ENCODE peak calls at places on chromosomes 3 and 15, in eight cellular contexts. S, C, Y, G, P, R, T and O are unnamed samples. For H3K4me1, the result is how much of the 10 kb centered on the place peaks cover.

GRCh38 chr15:40755821-40756220 is 767 bp upstream of the RMDN3 start:
- DNase-seq in S (no peak), C (no peak), Y (no peak), G (no peak), P (no peak), R (no peak), T (no peak), O (no peak)

GRCh38 chr3:125134952-125135351 is 77.6 kb downstream of the SLC12A8 start:
- DNase-seq in S (no peak), C (no peak), Y (no peak), G (no peak), P (no peak), R (peak), T (no peak), O (no peak)

GRCh38 chr3:170560717-170561382 is 25.0 kb downstream of the SLC7A14 start:
- DNase-seq in S (no peak), C (no peak), Y (no peak), G (no peak), P (no peak), R (no peak), T (no peak), O (no peak)

GRCh38 chr15:37289109-37289765 is 188.9 kb upstream of the MEIS2 start:
- DNase-seq in S (no peak), C (no peak), Y (no peak), G (no peak), P (peak), R (peak), T (no peak), O (no peak)

GRCh38 chr3:171556574-171557145 is 96.5 kb upstream of the TNIK start:
- DNase-seq in S (no peak), C (no peak), Y (peak), G (no peak), P (peak), R (no peak), T (no peak), O (no peak)

GRCh38 chr15:89017370-89018066 is 70.7 kb upstream of the ABHD2 start:
- DNase-seq in S (peak), C (peak), Y (peak), G (peak), P (peak), R (peak), T (peak), O (peak)

GRCh38 chr15:88661766-88662556 is 23.1 kb downstream of the ISG20 start:
- DNase-seq in S (peak), C (no peak), Y (peak), G (no peak), P (no peak), R (no peak), T (no peak), O (no peak)

GRCh38 chr15:85354432-85354831 is 26.0 kb upstream of the AKAP13 start:
- DNase-seq in S (no peak), C (no peak), Y (no peak), G (peak), P (no peak), R (no peak), T (peak), O (no peak)

GRCh38 chr3:172692751-172693310 is 18.0 kb downstream of the NCEH1 start:
- DNase-seq in S (no peak), C (no peak), Y (no peak), G (no peak), P (no peak), R (no peak), T (no peak), O (no peak)

GRCh38 chr3:180802837-180803236 is 109.6 kb upstream of the FXR1 start:
- DNase-seq in S (no peak), C (no peak), Y (no peak), G (no peak), P (peak), R (no peak), T (no peak), O (no peak)

GRCh38 chr15:85457392-85457968 is 77.1 kb downstream of the AKAP13 start:
- DNase-seq in S (no peak), C (no peak), Y (no peak), G (no peak), P (no peak), R (no peak), T (no peak), O (no peak)

GRCh38 chr15:89441295-89441762 is 55.1 kb downstream of the RHCG start:
- DNase-seq in S (no peak), C (no peak), Y (no peak), G (no peak), P (no peak), R (no peak), T (no peak), O (no peak)

GRCh38 chr3:100536093-100536492 is 43.7 kb downstream of the TMEM45A start:
- DNase-seq in S (no peak), C (no peak), Y (no peak), G (no peak), P (no peak), R (no peak), T (no peak), O (no peak)

GRCh38 chr3:146019508-146019907 is 141.5 kb downstream of the PLOD2 start:
- DNase-seq in S (no peak), C (no peak), Y (no peak), G (no peak), P (no peak), R (no peak), T (no peak), O (no peak)

GRCh38 chr3:188007897-188008296 is 146.1 kb upstream of the LPP start:
- DNase-seq in S (no peak), C (no peak), Y (peak), G (no peak), P (no peak), R (no peak), T (no peak), O (no peak)

GRCh38 chr3:8872291-8872690 is 91.0 kb downstream of the RAD18 start:
- DNase-seq in S (no peak), C (no peak), Y (no peak), G (no peak), P (no peak), R (no peak), T (no peak), O (no peak)

DNA sequence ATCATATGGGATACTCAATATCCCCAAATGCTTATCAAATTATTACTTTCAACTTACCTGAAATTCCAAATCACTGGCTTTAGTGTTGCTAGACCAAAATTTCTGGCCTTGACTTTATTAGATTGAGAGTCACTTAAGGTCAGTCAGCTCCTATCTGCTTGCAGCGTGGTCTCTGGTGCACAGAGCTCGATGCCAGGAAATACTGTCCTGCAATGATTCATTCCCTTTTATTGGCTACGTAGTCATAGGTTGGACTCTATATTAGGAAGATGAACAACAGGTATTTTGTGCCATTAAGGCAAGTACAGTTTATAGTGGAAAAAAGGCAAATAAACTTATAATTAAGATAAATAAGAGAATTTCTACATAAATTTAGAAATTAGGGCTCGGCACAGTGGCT is 378.6 kb upstream of the MCTP2 start:
- DNase-seq in S (no peak), C (no peak), Y (no peak), G (no peak), P (no peak), R (no peak), T (no peak), O (no peak)
- H3K4me3 ChIP-seq in S (no peak), C (no peak), Y (no peak), G (no peak), P (no peak), R (no peak), T (no peak), O (no peak)

GRCh38 chr15:78453447-78453846 is 15.4 kb downstream of the IREB2 start:
- DNase-seq in S (no peak), C (no peak), Y (peak), G (no peak), P (no peak), R (no peak), T (no peak), O (no peak)
- H3K4me1 ChIP-seq in S (under half), C (under half), Y (half or more), G (under half), P (under half), R (under half), T (under half), O (under half)

GRCh38 chr3:151875759-151876158 is 2.3 kb downstream of the SUCNR1 start:
- DNase-seq in S (no peak), C (no peak), Y (no peak), G (no peak), P (no peak), R (no peak), T (no peak), O (no peak)

GRCh38 chr3:151866711-151867410 is 6.6 kb upstream of the SUCNR1 start:
- DNase-seq in S (no peak), C (no peak), Y (no peak), G (no peak), P (no peak), R (no peak), T (no peak), O (no peak)

GRCh38 chr3:151873433-151873832 is at the start of gene SUCNR1:
- DNase-seq in S (no peak), C (no peak), Y (no peak), G (no peak), P (no peak), R (no peak), T (no peak), O (no peak)

GRCh38 chr3:151869186-151869585 is 4.3 kb upstream of the SUCNR1 start:
- DNase-seq in S (no peak), C (no peak), Y (no peak), G (no peak), P (no peak), R (no peak), T (no peak), O (no peak)

DNA sequence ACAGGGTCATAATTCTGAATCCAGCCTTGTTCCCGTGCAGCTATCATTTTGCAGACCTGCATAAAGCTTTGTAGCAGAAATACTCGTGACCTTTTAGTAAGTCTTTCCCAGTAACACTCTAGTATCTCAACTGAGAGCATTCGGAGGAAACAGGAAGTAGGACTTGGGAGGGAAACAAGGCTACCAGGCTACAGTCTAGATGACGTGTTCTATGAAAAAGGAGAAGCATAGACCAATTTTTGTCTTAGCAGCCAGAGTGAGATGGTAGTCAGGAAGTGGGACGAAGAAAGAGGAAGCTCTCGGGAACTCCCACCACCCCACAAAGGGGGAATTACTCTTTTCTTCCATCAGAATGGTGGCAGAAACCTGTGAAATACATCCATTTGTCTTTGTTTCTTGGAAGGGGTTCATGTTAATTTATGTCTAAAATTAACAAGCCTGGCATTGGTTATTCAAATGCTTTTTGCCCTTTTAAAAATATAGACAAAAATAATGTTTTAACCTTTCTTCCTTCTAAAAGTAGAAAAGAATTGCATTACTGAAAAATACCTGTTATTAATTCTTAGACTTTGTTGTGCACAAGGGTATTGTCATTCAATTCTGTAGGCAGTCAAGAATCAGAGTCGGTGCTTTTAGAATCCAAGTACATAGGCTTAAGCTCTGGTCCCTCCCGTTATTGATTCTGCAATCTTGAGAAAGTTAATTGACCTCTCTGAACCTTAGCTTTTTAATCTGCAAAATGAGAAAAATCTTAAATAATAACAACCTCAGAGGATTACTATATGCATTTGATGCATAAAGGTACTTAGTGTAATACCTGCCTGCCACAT is 1.6 kb upstream of the SUCNR1 start:
- DNase-seq in S (no peak), C (no peak), Y (peak), G (peak), P (no peak), R (no peak), T (no peak), O (no peak)
- H3K4me3 ChIP-seq in S (no peak), C (no peak), Y (no peak), G (no peak), P (no peak), R (no peak), T (no peak), O (no peak)

GRCh38 chr3:134369861-134370596 is 4.2 kb downstream of the AMOTL2 start:
- DNase-seq in S (no peak), C (no peak), Y (no peak), G (no peak), P (no peak), R (peak), T (peak), O (no peak)
- H3K4me1 ChIP-seq in S (under half), C (half or more), Y (half or more), G (half or more), P (under half), R (half or more), T (half or more), O (half or more)

GRCh38 chr15:52529940-52530339 is 1.3 kb upstream of the MYO5A start:
- DNase-seq in S (no peak), C (no peak), Y (no peak), G (no peak), P (no peak), R (no peak), T (no peak), O (no peak)
- H3K4me3 ChIP-seq in S (peak), C (no peak), Y (no peak), G (no peak), P (peak), R (peak), T (peak), O (peak)

DNA sequence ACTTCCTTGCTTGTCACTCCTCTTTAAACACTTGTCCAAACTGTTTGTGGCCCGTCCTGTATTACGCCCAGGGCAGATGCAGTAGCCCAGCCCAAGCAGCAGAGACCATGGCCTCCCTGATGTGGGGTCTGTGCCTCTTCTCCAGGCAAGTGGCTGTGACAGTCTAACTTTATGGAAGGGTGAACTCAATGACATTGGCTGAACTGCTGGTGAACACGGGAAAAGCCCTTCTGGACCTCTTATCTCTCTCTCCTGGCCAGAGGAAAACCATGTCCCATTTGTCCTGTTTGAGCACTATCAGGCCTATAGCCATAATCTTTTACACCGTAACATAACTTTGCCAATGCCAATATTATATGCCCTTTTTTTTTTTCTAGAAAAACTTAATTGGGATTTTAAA is 67.6 kb downstream of the SMAD3 start:
- DNase-seq in S (no peak), C (no peak), Y (no peak), G (no peak), P (peak), R (peak), T (no peak), O (no peak)
- H3K4me1 ChIP-seq in S (under half), C (under half), Y (half or more), G (under half), P (half or more), R (under half), T (half or more), O (under half)

GRCh38 chr3:25567806-25568524 is 96.7 kb downstream of the TOP2B start:
- DNase-seq in S (no peak), C (no peak), Y (no peak), G (no peak), P (no peak), R (no peak), T (no peak), O (no peak)
- H3K4me3 ChIP-seq in S (no peak), C (no peak), Y (no peak), G (no peak), P (no peak), R (no peak), T (no peak), O (no peak)

GRCh38 chr15:68292157-68292781 is 14.7 kb downstream of the FEM1B start:
- DNase-seq in S (no peak), C (no peak), Y (no peak), G (no peak), P (no peak), R (no peak), T (no peak), O (no peak)
- H3K4me1 ChIP-seq in S (under half), C (under half), Y (under half), G (under half), P (under half), R (under half), T (under half), O (under half)

DNA sequence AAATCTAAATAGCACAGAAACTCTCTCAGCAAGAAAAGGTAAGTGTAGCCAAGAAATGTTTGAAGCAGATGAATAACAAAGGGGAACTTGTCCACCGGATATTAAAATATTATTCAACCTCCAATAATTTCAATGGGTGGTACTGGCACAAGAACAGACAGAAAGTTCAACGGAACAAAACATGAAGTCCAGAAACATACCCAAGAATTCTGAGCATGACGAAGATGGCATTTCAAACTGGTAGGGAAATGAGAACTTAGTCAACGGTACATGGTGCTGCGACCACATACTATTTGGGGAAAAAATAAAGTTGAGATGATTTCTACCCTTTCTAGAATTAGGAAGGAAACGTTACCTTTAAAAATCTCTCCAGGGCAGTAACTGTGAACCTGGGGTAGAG is 5.5 kb downstream of the CHSY1 start:
- DNase-seq in S (no peak), C (no peak), Y (no peak), G (no peak), P (no peak), R (no peak), T (no peak), O (no peak)
- H3K4me3 ChIP-seq in S (no peak), C (no peak), Y (no peak), G (no peak), P (no peak), R (no peak), T (no peak), O (no peak)

GRCh38 chr3:41213563-41213962 is 14.3 kb downstream of the CTNNB1 start:
- DNase-seq in S (no peak), C (no peak), Y (no peak), G (no peak), P (no peak), R (no peak), T (no peak), O (no peak)

GRCh38 chr3:41221278-41221677 is 22.0 kb downstream of the CTNNB1 start:
- DNase-seq in S (no peak), C (no peak), Y (no peak), G (no peak), P (no peak), R (no peak), T (no peak), O (no peak)

GRCh38 chr3:41216993-41217392 is 17.7 kb downstream of the CTNNB1 start:
- DNase-seq in S (no peak), C (no peak), Y (no peak), G (no peak), P (no peak), R (no peak), T (no peak), O (no peak)

GRCh38 chr3:41212088-41212487 is 12.8 kb downstream of the CTNNB1 start:
- DNase-seq in S (no peak), C (no peak), Y (no peak), G (no peak), P (no peak), R (no peak), T (no peak), O (no peak)

DNA sequence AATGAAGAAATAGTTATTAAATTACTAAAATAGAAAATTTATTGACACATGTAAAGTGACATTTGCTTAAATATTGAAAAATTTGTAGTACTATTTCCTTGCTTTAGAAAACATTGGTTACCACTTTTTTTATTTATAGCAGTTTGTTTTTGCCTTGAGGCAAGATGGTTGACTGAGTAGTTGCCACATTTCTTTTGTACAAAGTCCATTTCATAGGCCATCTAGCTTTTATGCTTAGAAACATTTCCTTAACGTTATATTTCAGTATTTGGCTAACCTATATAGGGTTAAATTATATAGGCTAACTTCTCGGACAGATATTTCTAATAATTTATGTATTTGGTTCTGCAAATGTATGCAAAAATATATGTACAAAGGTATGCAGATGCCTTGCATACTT is 17.1 kb downstream of the CTNNB1 start:
- DNase-seq in S (no peak), C (no peak), Y (no peak), G (no peak), P (no peak), R (no peak), T (no peak), O (no peak)
- H3K4me1 ChIP-seq in S (under half), C (under half), Y (half or more), G (under half), P (under half), R (under half), T (under half), O (under half)